ENCODE peak calls at places on chromosomes 4 and X, in ten cellular contexts. R, S, Z, W, T, V, U, D, O and X are unnamed samples. For H3K9me3, the result is how much of the 10 kb centered on the place peaks cover.

GRCh38 chr4:124212835-124213640 is 499.5 kb downstream of the ANKRD50 start:
- DNase-seq in S (no peak), R (no peak), D (no peak), T (peak), V (no peak), W (no peak), U (no peak), Z (peak), O (peak), X (no peak)

GRCh38 chr4:93830090-93830818 is 1.7 kb downstream of the ATOH1 start:
- DNase-seq in T (no peak), D (no peak), O (no peak), S (no peak), U (no peak), Z (no peak), W (no peak), R (no peak), V (no peak), X (no peak)

GRCh38 chr4:177008836-177009501 is 216.2 kb upstream of the VEGFC start:
- DNase-seq in Z (no peak), S (no peak), V (no peak), D (no peak), T (no peak), U (no peak), W (no peak), R (no peak), O (no peak), X (no peak)

GRCh38 chr4:40865696-40866095 is 115.9 kb downstream of the NSUN7 start:
- DNase-seq in V (no peak), T (no peak), D (no peak), R (no peak), Z (no peak), U (no peak), O (no peak), W (no peak), S (no peak), X (no peak)

GRCh38 chr4:3198906-3199305 is 50.1 kb upstream of the MSANTD1 start:
- DNase-seq in R (no peak), V (no peak), T (no peak), S (no peak), Z (no peak), D (no peak), U (peak), W (no peak), O (no peak), X (no peak)

GRCh38 chrX:134711135-134711941 is 53.1 kb upstream of the PLAC1 start:
- DNase-seq in V (no peak), R (no peak), O (no peak), D (no peak), S (no peak), W (no peak), T (no peak), Z (no peak), U (no peak), X (no peak)

GRCh38 chr4:107034091-107034698 is 1.9 kb downstream of the DKK2 start:
- DNase-seq in U (peak), O (peak), S (no peak), R (peak), Z (peak), W (no peak), D (no peak), V (no peak), T (peak), X (peak)

GRCh38 chr4:138535316-138535715 is 293.2 kb upstream of the SLC7A11 start:
- DNase-seq in Z (no peak), R (no peak), V (no peak), U (no peak), S (no peak), D (no peak), T (no peak), W (no peak), O (peak), X (no peak)

GRCh38 chr4:121190389-121190788 is 26.3 kb upstream of the TNIP3 start:
- DNase-seq in S (no peak), D (no peak), T (no peak), U (no peak), O (no peak), R (no peak), V (no peak), W (no peak), Z (no peak), X (no peak)

GRCh38 chr4:121189811-121190210 is 25.7 kb upstream of the TNIP3 start:
- DNase-seq in S (no peak), R (no peak), T (no peak), W (no peak), D (no peak), V (no peak), U (no peak), Z (no peak), O (no peak), X (no peak)

GRCh38 chr4:121191351-121191750 is 27.2 kb upstream of the TNIP3 start:
- DNase-seq in W (no peak), T (no peak), O (no peak), Z (no peak), V (no peak), S (no peak), D (no peak), U (no peak), R (no peak), X (no peak)

GRCh38 chr4:121192013-121192412 is 27.9 kb upstream of the TNIP3 start:
- DNase-seq in V (no peak), O (peak), U (no peak), T (no peak), D (no peak), W (no peak), Z (no peak), S (no peak), R (no peak), X (no peak)

GRCh38 chr4:121192500-121192899 is 28.4 kb upstream of the TNIP3 start:
- DNase-seq in T (peak), W (peak), O (peak), U (no peak), R (no peak), S (no peak), D (no peak), Z (no peak), V (peak), X (no peak)
- H3K4me3 ChIP-seq in T (no peak), W (no peak), O (no peak), U (peak), R (no peak), S (no peak), D (peak), Z (no peak), V (peak), X (no peak)

GRCh38 chr4:11399461-11399971 is 29.2 kb downstream of the HS3ST1 start:
- DNase-seq in W (no peak), Z (peak), D (no peak), R (no peak), V (no peak), T (no peak), S (no peak), U (peak), O (no peak), X (no peak)

GRCh38 chr4:11393551-11393950 is 35.1 kb downstream of the HS3ST1 start:
- DNase-seq in W (no peak), V (no peak), R (no peak), Z (no peak), U (no peak), T (no peak), D (no peak), S (no peak), O (no peak), X (no peak)

GRCh38 chr4:11397819-11398610 is 30.7 kb downstream of the HS3ST1 start:
- DNase-seq in R (no peak), U (no peak), S (no peak), Z (no peak), T (no peak), V (no peak), D (no peak), W (no peak), O (no peak), X (no peak)

GRCh38 chr4:11402192-11402591 is 26.5 kb downstream of the HS3ST1 start:
- DNase-seq in U (no peak), W (no peak), T (no peak), Z (no peak), V (no peak), D (no peak), R (no peak), S (no peak), O (no peak), X (no peak)

DNA sequence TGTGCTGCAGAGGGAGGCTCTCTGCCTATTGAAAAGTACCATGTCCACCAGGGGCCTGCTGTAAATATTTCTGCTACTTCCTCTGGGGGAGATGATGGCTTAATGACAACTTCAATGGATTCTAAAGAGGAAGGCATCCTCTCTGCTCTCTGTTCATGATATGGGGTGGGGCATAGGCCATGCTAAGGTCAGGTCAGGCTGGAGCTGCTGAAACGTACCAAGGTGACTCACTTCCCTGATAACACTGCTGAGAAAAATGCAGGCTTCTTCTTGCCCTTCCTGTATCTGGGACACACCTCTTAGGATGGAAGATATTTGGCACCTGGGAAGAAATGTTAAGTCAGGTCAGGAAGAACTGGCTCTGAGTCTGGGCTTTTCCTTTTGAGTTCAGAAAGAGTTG is 31.5 kb downstream of the HS3ST1 start:
- DNase-seq in S (no peak), O (no peak), T (peak), W (peak), R (no peak), Z (no peak), V (no peak), D (no peak), U (no peak), X (no peak)
- TF ChIP-seq CTCF in S (no peak), O (no peak), T (no peak), W (no peak), R (no peak), Z (no peak), V (no peak), D (no peak), U (no peak), X (no peak)

DNA sequence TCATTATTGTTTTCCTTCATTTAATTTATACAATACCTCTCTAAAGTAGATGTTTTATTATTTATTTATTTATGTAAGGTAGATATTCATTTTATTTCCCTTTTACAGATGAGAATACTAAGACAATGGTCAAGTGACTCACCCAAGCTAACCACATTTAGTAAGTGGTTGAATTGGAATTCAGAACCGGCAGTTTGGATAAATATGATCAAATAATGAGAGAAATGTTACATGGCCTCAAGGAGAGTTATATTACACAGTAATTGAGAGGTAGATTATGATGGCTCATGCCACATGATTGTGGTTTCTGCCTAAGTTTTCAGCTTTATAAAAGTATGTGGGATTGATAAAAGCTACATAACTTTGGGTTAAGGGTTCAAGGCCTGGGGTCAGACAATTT is 239.4 kb upstream of the BOD1L1 start:
- DNase-seq in R (no peak), D (no peak), T (no peak), U (no peak), S (no peak), V (no peak), Z (no peak), W (no peak), O (no peak), X (no peak)
- H3K9me3 ChIP-seq in R (under half), D (under half), T (under half), U (under half), S (under half), V (under half), Z (under half), W (under half), O (under half), X (under half)

GRCh38 chr4:80036306-80036705 is 36.7 kb downstream of the ANTXR2 start:
- DNase-seq in T (no peak), O (no peak), V (no peak), U (no peak), R (no peak), S (no peak), Z (no peak), D (no peak), W (no peak), X (no peak)
- H3K4me3 ChIP-seq in T (no peak), O (no peak), V (no peak), U (no peak), R (no peak), S (no peak), Z (no peak), D (no peak), W (no peak), X (no peak)

DNA sequence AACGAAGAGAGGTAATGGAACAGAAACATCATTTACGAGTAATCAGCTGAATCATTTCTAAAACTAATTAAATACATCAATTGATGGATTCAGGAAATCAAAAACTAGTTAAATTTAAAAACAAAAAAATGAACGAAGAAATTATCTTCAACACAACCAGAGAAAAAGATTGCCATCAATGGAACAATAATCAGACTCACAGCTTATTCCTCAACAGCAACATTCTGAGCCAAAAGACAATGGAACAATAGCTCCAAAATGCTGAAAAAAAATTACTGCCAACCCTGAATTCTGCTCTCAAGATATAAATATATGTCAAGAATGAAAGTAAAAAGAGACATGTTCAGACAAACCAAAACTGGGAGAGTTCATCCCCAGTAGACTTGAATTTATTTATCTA is 65.5 kb upstream of the KLF3 start:
- DNase-seq in T (no peak), S (no peak), D (no peak), R (no peak), O (no peak), W (no peak), U (no peak), Z (no peak), V (no peak), X (no peak)
- TF ChIP-seq CTCF in T (no peak), S (no peak), D (no peak), R (no peak), O (no peak), W (no peak), U (no peak), Z (no peak), V (no peak), X (no peak)

GRCh38 chrX:115972717-115973116 is 197.8 kb upstream of the AGTR2 start:
- DNase-seq in V (no peak), S (no peak), O (peak), Z (no peak), D (no peak), W (no peak), R (no peak), T (no peak), U (no peak), X (no peak)

GRCh38 chrX:115966920-115967319 is 203.6 kb upstream of the AGTR2 start:
- DNase-seq in D (no peak), R (no peak), S (no peak), W (no peak), T (no peak), Z (no peak), V (no peak), O (peak), U (no peak), X (no peak)

GRCh38 chrX:115968436-115969252 is 201.9 kb upstream of the AGTR2 start:
- DNase-seq in D (peak), U (peak), Z (peak), T (peak), W (no peak), O (peak), S (no peak), V (no peak), R (no peak), X (peak)

DNA sequence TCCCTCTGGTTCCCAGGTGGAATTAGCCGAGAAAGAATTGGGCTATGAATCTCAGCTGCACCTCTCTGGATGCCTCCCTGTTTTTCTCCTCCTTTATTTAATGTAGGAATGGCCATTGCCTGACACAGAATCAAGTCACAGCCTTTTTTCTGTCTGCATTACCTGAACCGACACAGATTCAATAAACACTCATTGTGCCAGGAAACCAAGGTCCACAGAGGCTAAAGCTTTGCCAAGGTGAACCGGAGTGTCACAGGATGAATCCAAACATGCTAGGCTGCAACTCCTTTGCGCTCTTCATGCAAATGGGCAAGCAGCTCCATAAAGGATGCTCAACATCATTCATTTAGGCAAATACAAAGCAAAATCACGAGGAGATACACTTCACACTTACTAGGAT is 199.8 kb upstream of the AGTR2 start:
- DNase-seq in T (no peak), O (no peak), U (no peak), Z (no peak), W (no peak), V (no peak), S (no peak), R (no peak), D (no peak), X (no peak)
- H3K9me3 ChIP-seq in T (under half), O (under half), U (under half), Z (under half), W (under half), V (under half), S (under half), R (under half), D (under half), X (under half)